ENCODE peak calls at places on chromosomes 13 and 19, in ten cellular contexts. W, T, X, U, K, N, B, Z, D and Q are unnamed samples.

GRCh38 chr13:76773695-76774094 is 112.5 kb downstream of the KCTD12 start:
- DNase-seq in W (no peak), X (peak; percentile 46), B (no peak), U (no peak), K (no peak), Z (no peak), T (no peak), N (no peak), D (no peak), Q (no peak)

GRCh38 chr19:2097330-2098327 is 914 bp downstream of the IZUMO4 start:
- DNase-seq in K (no peak), U (peak; percentile 48), T (no peak), N (peak; percentile 43), D (no peak), B (no peak), X (no peak), Z (no peak), W (no peak), Q (no peak)

GRCh38 chr13:50635504-50635903 is 208.0 kb downstream of the DLEU7 start:
- DNase-seq in B (peak; percentile 66), K (no peak), X (peak; percentile 77), T (no peak), N (no peak), D (no peak), W (no peak), U (no peak), Z (peak; percentile 78), Q (no peak)

GRCh38 chr13:85317781-85318180 is 481.4 kb downstream of the SLITRK6 start:
- DNase-seq in X (no peak), U (no peak), Z (no peak), B (no peak), T (no peak), N (no peak), W (no peak), D (no peak), K (no peak), Q (no peak)

GRCh38 chr13:113275387-113275786 is 21.7 kb upstream of the LAMP1 start:
- DNase-seq in Z (peak; percentile 55), D (peak; percentile 70), W (no peak), T (peak; percentile 62), N (no peak), K (no peak), B (no peak), X (peak; percentile 77), U (peak; percentile 77), Q (no peak)

GRCh38 chr19:43518051-43518450 is 8.9 kb downstream of the ETHE1 start:
- DNase-seq in D (no peak), K (no peak), Z (no peak), T (no peak), U (no peak), B (no peak), X (no peak), N (no peak), W (no peak), Q (no peak)

GRCh38 chr13:113862766-113863510 is 938 bp downstream of the GAS6 start:
- DNase-seq in U (peak; percentile 78), T (peak; percentile 60), K (no peak), Z (peak; percentile 20), D (peak; percentile 70), N (no peak), B (no peak), W (peak; percentile 70), X (no peak), Q (no peak)

GRCh38 chr13:61202042-61202441 is 213.6 kb downstream of the PCDH20 start:
- DNase-seq in W (no peak), T (peak; percentile 56), Z (no peak), N (no peak), K (no peak), U (peak; percentile 72), X (no peak), B (no peak), D (no peak), Q (no peak)

GRCh38 chr19:16462757-16463250 is 9.0 kb downstream of the EPS15L1 start:
- DNase-seq in N (no peak), B (no peak), Z (peak; percentile 20), U (no peak), W (no peak), T (no peak), X (peak; percentile 56), D (no peak), K (no peak), Q (no peak)

GRCh38 chr13:105016266-105016665 is 1519.2 kb downstream of the EFNB2 start:
- DNase-seq in W (no peak), D (no peak), K (no peak), U (no peak), T (no peak), B (peak; percentile 59), X (no peak), N (no peak), Z (no peak), Q (no peak)

GRCh38 chr19:20925481-20925880 is 2.4 kb downstream of the ZNF85 start:
- DNase-seq in D (no peak), Z (no peak), W (no peak), X (no peak), K (no peak), N (no peak), U (no peak), T (peak; percentile 3), B (no peak), Q (no peak)

GRCh38 chr19:2154587-2155075 is 3.3 kb upstream of the AP3D1 start:
- DNase-seq in D (no peak), X (peak; percentile 57), Z (peak; percentile 9), B (no peak), U (no peak), T (no peak), W (no peak), K (no peak), N (no peak), Q (no peak)

GRCh38 chr13:20828540-20829364 is 55.0 kb upstream of the EEF1AKMT1 start:
- DNase-seq in K (no peak), N (peak; percentile 8), T (no peak), B (peak; percentile 65), U (peak; percentile 87), D (peak; percentile 57), W (peak; percentile 47), X (peak; percentile 69), Z (peak; percentile 46), Q (peak; percentile 43)

GRCh38 chr13:97235549-97236206 is 13.5 kb downstream of the MBNL2 start:
- DNase-seq in W (no peak), B (peak; percentile 41), T (no peak), K (no peak), N (no peak), X (peak; percentile 58), D (no peak), Z (no peak), U (no peak), Q (no peak)

GRCh38 chr13:28337196-28338045 is 157.5 kb downstream of the FLT1 start:
- DNase-seq in X (peak; percentile 91), K (no peak), Z (peak; percentile 68), W (no peak), D (peak; percentile 66), N (no peak), U (no peak), B (no peak), T (no peak), Q (no peak)

GRCh38 chr19:38654478-38655079 is 7.1 kb downstream of the ACTN4 start:
- DNase-seq in B (no peak), T (no peak), W (no peak), N (no peak), X (no peak), Z (peak; percentile 87), K (no peak), D (no peak), U (no peak), Q (no peak)

GRCh38 chr19:571127-571974 is 1.0 kb upstream of the BSG start:
- DNase-seq in W (peak; percentile 87), B (no peak), Z (peak; percentile 37), N (no peak), U (peak; percentile 77), D (peak; percentile 45), K (no peak), T (peak; percentile 72), X (peak; percentile 16), Q (peak; percentile 56)

GRCh38 chr13:47326061-47326460 is 429.2 kb upstream of the HTR2A start:
- DNase-seq in N (no peak), W (no peak), U (no peak), D (peak; percentile 42), K (no peak), B (no peak), X (peak; percentile 92), Z (peak; percentile 10), T (no peak), Q (no peak)

GRCh38 chr19:17495639-17496265 is 15.7 kb upstream of the PGLS start:
- DNase-seq in X (no peak), U (no peak), T (no peak), K (no peak), D (no peak), Z (no peak), B (no peak), N (no peak), W (no peak), Q (no peak)

GRCh38 chr13:97228850-97229521 is 6.9 kb downstream of the MBNL2 start:
- DNase-seq in B (no peak), Z (peak; percentile 85), U (no peak), W (no peak), X (no peak), N (no peak), K (no peak), T (no peak), D (no peak), Q (no peak)

GRCh38 chr13:36347826-36348225 is 1.6 kb upstream of the SPART start:
- DNase-seq in B (no peak), X (no peak), Z (no peak), N (no peak), T (no peak), D (no peak), W (no peak), K (no peak), U (no peak), Q (no peak)

GRCh38 chr13:39602614-39603366 is at the start of gene LHFPL6:
- DNase-seq in N (peak; percentile 67), K (peak; percentile 72), B (peak; percentile 84), Z (peak; percentile 72), U (peak; percentile 88), T (peak; percentile 72), W (peak; percentile 92), X (peak; percentile 69), D (peak; percentile 96), Q (peak; percentile 73)

GRCh38 chr19:14072535-14073231 is at the start of gene MISP3:
- DNase-seq in D (no peak), B (no peak), T (no peak), N (peak; percentile 42), X (no peak), Z (no peak), U (peak; percentile 46), W (peak; percentile 77), K (no peak), Q (no peak)

GRCh38 chr19:8491574-8491973 is 10.9 kb downstream of the PRAM1 start:
- DNase-seq in Z (no peak), U (peak; percentile 65), W (no peak), B (no peak), T (peak; percentile 66), X (no peak), D (no peak), N (no peak), K (no peak), Q (no peak)